ENCODE peak calls at places on chromosome 9, in four cellular contexts. One of them, this sample, is unnamed. For H3K4me1, the result is how much of the 10 kb centered on the place peaks cover.

GRCh38 chr9:86557063-86557766 is 203.0 kb upstream of the TUT7 start:
- DNase-seq in fibroblast of lung: peak
- DNase-seq in effector memory CD4-positive, alpha-beta T cell: no peak
- DNase-seq in body of pancreas: no peak
- DNase-seq in this sample: no peak

GRCh38 chr9:113756476-113757198 is 119.5 kb upstream of the ZNF618 start:
- DNase-seq in effector memory CD4-positive, alpha-beta T cell: no peak
- DNase-seq in fibroblast of lung: no peak
- DNase-seq in body of pancreas: no peak
- DNase-seq in this sample: no peak

GRCh38 chr9:131237311-131237710 is 39.0 kb downstream of the FAM78A start:
- DNase-seq in body of pancreas: no peak
- DNase-seq in fibroblast of lung: no peak
- DNase-seq in effector memory CD4-positive, alpha-beta T cell: no peak
- DNase-seq in this sample: no peak

GRCh38 chr9:83649080-83649479 is 26.1 kb downstream of the IDNK start:
- DNase-seq in effector memory CD4-positive, alpha-beta T cell: peak
- DNase-seq in fibroblast of lung: peak
- DNase-seq in body of pancreas: peak
- DNase-seq in this sample: peak

GRCh38 chr9:127318651-127319167 is 54.1 kb downstream of the GARNL3 start:
- DNase-seq in effector memory CD4-positive, alpha-beta T cell: no peak
- DNase-seq in fibroblast of lung: no peak
- DNase-seq in body of pancreas: no peak
- DNase-seq in this sample: no peak

GRCh38 chr9:81028504-81028903 is 660.8 kb downstream of the TLE1 start:
- DNase-seq in body of pancreas: no peak
- DNase-seq in effector memory CD4-positive, alpha-beta T cell: no peak
- DNase-seq in fibroblast of lung: peak
- DNase-seq in this sample: no peak

GRCh38 chr9:68755051-68755450 is 50.0 kb downstream of the PIP5K1B start:
- DNase-seq in effector memory CD4-positive, alpha-beta T cell: no peak
- DNase-seq in body of pancreas: no peak
- DNase-seq in fibroblast of lung: no peak
- DNase-seq in this sample: no peak

GRCh38 chr9:136750526-136750925 is 2.2 kb upstream of the LCN6 start:
- DNase-seq in effector memory CD4-positive, alpha-beta T cell: no peak
- DNase-seq in fibroblast of lung: no peak
- DNase-seq in body of pancreas: no peak
- DNase-seq in this sample: no peak

GRCh38 chr9:134411451-134412297 is 85.4 kb downstream of the RXRA start:
- DNase-seq in body of pancreas: no peak
- DNase-seq in fibroblast of lung: peak
- DNase-seq in effector memory CD4-positive, alpha-beta T cell: no peak
- DNase-seq in this sample: no peak

GRCh38 chr9:128943832-128944620 is 3.4 kb downstream of the DOLK start:
- DNase-seq in fibroblast of lung: no peak
- DNase-seq in body of pancreas: no peak
- DNase-seq in effector memory CD4-positive, alpha-beta T cell: no peak
- DNase-seq in this sample: no peak

GRCh38 chr9:128945798-128946501 is 1.5 kb downstream of the DOLK start:
- DNase-seq in effector memory CD4-positive, alpha-beta T cell: no peak
- DNase-seq in body of pancreas: no peak
- DNase-seq in fibroblast of lung: no peak
- DNase-seq in this sample: no peak

GRCh38 chr9:128947423-128948310 is at the start of the genes DOLK and NUP188:
- DNase-seq in fibroblast of lung: peak
- DNase-seq in body of pancreas: peak
- DNase-seq in effector memory CD4-positive, alpha-beta T cell: peak
- DNase-seq in this sample: peak

GRCh38 chr9:128946945-128947422 is 419 bp downstream of the DOLK start:
- DNase-seq in fibroblast of lung: peak
- DNase-seq in body of pancreas: peak
- DNase-seq in effector memory CD4-positive, alpha-beta T cell: no peak
- DNase-seq in this sample: no peak

DNA sequence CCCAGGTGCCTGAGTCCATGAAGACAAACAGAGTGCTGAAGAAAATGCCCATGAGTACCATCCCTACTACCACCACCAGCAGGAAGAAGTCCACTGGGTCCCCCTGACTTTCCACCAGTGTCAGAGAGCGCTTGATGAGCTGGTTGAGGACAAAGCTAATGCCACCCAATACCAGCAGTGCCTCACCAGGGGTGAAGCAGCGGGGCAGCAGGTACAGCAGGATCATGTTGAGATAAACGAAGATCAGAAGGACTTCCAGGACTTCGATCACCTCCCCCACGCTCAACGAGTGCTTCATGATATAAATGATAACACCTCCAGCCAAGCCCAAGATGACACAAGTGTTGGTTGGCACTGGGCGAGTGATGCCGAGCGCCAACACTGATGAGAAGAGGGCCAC is 859 bp downstream of the DOLK start:
- DNase-seq in effector memory CD4-positive, alpha-beta T cell: no peak
- DNase-seq in fibroblast of lung: no peak
- DNase-seq in body of pancreas: no peak
- DNase-seq in this sample: no peak
- H3K4me3 ChIP-seq in effector memory CD4-positive, alpha-beta T cell: peak
- H3K4me3 ChIP-seq in fibroblast of lung: peak
- H3K4me3 ChIP-seq in body of pancreas: no peak
- H3K4me3 ChIP-seq in this sample: peak

DNA sequence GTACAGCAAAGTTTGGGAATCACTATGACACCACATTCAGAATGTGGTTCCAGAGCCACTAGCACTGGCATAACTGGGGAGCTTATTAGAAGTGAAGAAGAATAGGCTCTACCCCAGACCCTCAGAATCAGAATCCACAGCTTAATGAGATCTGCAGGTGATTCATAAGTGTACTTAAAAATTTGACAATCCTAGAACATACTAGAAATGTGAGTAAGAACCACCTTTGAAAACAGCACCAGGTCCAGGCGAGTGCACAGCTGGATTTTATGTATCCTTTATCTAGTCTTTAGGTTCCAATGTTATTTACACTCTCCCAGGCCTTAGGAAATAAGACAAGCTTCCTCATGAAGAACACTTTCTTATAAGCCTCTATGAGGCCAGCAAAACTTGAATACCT is 149.0 kb downstream of the NFIB start:
- DNase-seq in fibroblast of lung: no peak
- DNase-seq in body of pancreas: no peak
- DNase-seq in effector memory CD4-positive, alpha-beta T cell: no peak
- DNase-seq in this sample: no peak
- H3K4me1 ChIP-seq in fibroblast of lung: under half
- H3K4me1 ChIP-seq in body of pancreas: under half
- H3K4me1 ChIP-seq in effector memory CD4-positive, alpha-beta T cell: under half
- H3K4me1 ChIP-seq in this sample: under half

GRCh38 chr9:34370970-34371880 is 5.5 kb downstream of the MYORG start:
- DNase-seq in fibroblast of lung: peak
- DNase-seq in body of pancreas: no peak
- DNase-seq in effector memory CD4-positive, alpha-beta T cell: no peak
- DNase-seq in this sample: no peak
- H3K4me3 ChIP-seq in fibroblast of lung: peak
- H3K4me3 ChIP-seq in body of pancreas: no peak
- H3K4me3 ChIP-seq in effector memory CD4-positive, alpha-beta T cell: no peak
- H3K4me3 ChIP-seq in this sample: no peak

GRCh38 chr9:99241106-99241505 is 19.0 kb downstream of the SEC61B start:
- DNase-seq in body of pancreas: no peak
- DNase-seq in fibroblast of lung: no peak
- DNase-seq in effector memory CD4-positive, alpha-beta T cell: no peak
- DNase-seq in this sample: no peak
- H3K4me1 ChIP-seq in body of pancreas: under half
- H3K4me1 ChIP-seq in fibroblast of lung: under half
- H3K4me1 ChIP-seq in effector memory CD4-positive, alpha-beta T cell: under half
- H3K4me1 ChIP-seq in this sample: under half

GRCh38 chr9:695252-695651 is 146.2 kb upstream of the DMRT1 start:
- DNase-seq in fibroblast of lung: no peak
- DNase-seq in body of pancreas: no peak
- DNase-seq in effector memory CD4-positive, alpha-beta T cell: no peak
- DNase-seq in this sample: no peak
- H3K4me3 ChIP-seq in fibroblast of lung: no peak
- H3K4me3 ChIP-seq in body of pancreas: no peak
- H3K4me3 ChIP-seq in effector memory CD4-positive, alpha-beta T cell: no peak
- H3K4me3 ChIP-seq in this sample: no peak

GRCh38 chr9:38046669-38047300 is 22.2 kb downstream of the SHB start:
- DNase-seq in fibroblast of lung: no peak
- DNase-seq in effector memory CD4-positive, alpha-beta T cell: no peak
- DNase-seq in body of pancreas: peak
- DNase-seq in this sample: no peak

GRCh38 chr9:38048319-38048969 is 20.6 kb downstream of the SHB start:
- DNase-seq in fibroblast of lung: peak
- DNase-seq in body of pancreas: no peak
- DNase-seq in effector memory CD4-positive, alpha-beta T cell: no peak
- DNase-seq in this sample: no peak

GRCh38 chr9:38044706-38045105 is 24.3 kb downstream of the SHB start:
- DNase-seq in effector memory CD4-positive, alpha-beta T cell: no peak
- DNase-seq in fibroblast of lung: no peak
- DNase-seq in body of pancreas: no peak
- DNase-seq in this sample: no peak

GRCh38 chr9:38043931-38044623 is 24.9 kb downstream of the SHB start:
- DNase-seq in effector memory CD4-positive, alpha-beta T cell: no peak
- DNase-seq in fibroblast of lung: no peak
- DNase-seq in body of pancreas: peak
- DNase-seq in this sample: no peak

GRCh38 chr9:38047301-38048251 is 21.5 kb downstream of the SHB start:
- DNase-seq in effector memory CD4-positive, alpha-beta T cell: no peak
- DNase-seq in body of pancreas: peak
- DNase-seq in fibroblast of lung: peak
- DNase-seq in this sample: peak
- H3K4me1 ChIP-seq in effector memory CD4-positive, alpha-beta T cell: under half
- H3K4me1 ChIP-seq in body of pancreas: half or more
- H3K4me1 ChIP-seq in fibroblast of lung: under half
- H3K4me1 ChIP-seq in this sample: under half

GRCh38 chr9:36813149-36813548 is 220.9 kb downstream of the PAX5 start:
- DNase-seq in fibroblast of lung: no peak
- DNase-seq in effector memory CD4-positive, alpha-beta T cell: no peak
- DNase-seq in body of pancreas: no peak
- DNase-seq in this sample: no peak
- H3K4me3 ChIP-seq in fibroblast of lung: no peak
- H3K4me3 ChIP-seq in effector memory CD4-positive, alpha-beta T cell: no peak
- H3K4me3 ChIP-seq in body of pancreas: no peak
- H3K4me3 ChIP-seq in this sample: no peak

DNA sequence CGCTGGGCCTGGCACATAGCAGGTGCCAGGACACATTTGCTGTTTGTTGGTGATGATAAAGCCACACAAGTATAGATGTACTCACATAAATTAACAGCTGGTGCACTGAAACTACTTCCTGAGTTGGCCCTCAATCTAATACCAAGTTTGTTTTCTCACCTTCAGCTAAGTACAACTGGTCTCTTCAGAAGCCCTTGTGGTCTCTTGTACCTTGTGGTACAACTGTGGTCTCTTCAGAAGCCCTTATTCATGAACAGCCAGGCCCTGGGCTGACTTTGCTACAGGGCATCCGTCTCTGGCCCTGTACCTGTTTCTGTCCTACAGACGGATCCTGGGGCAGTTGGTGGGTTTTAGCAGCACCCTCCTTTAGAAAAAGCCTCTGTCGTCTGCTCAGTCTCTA is 81.5 kb downstream of the DAB2IP start:
- DNase-seq in fibroblast of lung: no peak
- DNase-seq in body of pancreas: no peak
- DNase-seq in effector memory CD4-positive, alpha-beta T cell: no peak
- DNase-seq in this sample: no peak
- H3K4me1 ChIP-seq in fibroblast of lung: under half
- H3K4me1 ChIP-seq in body of pancreas: under half
- H3K4me1 ChIP-seq in effector memory CD4-positive, alpha-beta T cell: under half
- H3K4me1 ChIP-seq in this sample: under half

GRCh38 chr9:129336130-129336528 is 158.1 kb upstream of the IER5L start:
- DNase-seq in fibroblast of lung: no peak
- DNase-seq in effector memory CD4-positive, alpha-beta T cell: no peak
- DNase-seq in body of pancreas: no peak
- DNase-seq in this sample: no peak

GRCh38 chr9:129338701-129339445 is 160.8 kb upstream of the IER5L start:
- DNase-seq in body of pancreas: no peak
- DNase-seq in effector memory CD4-positive, alpha-beta T cell: no peak
- DNase-seq in fibroblast of lung: no peak
- DNase-seq in this sample: no peak

GRCh38 chr9:129335456-129336129 is 157.5 kb upstream of the IER5L start:
- DNase-seq in effector memory CD4-positive, alpha-beta T cell: no peak
- DNase-seq in fibroblast of lung: no peak
- DNase-seq in body of pancreas: peak
- DNase-seq in this sample: no peak

GRCh38 chr9:129336601-129337286 is 158.7 kb upstream of the IER5L start:
- DNase-seq in fibroblast of lung: peak
- DNase-seq in body of pancreas: no peak
- DNase-seq in effector memory CD4-positive, alpha-beta T cell: no peak
- DNase-seq in this sample: no peak

GRCh38 chr9:129337287-129338140 is 159.5 kb upstream of the IER5L start:
- DNase-seq in effector memory CD4-positive, alpha-beta T cell: no peak
- DNase-seq in fibroblast of lung: no peak
- DNase-seq in body of pancreas: no peak
- DNase-seq in this sample: no peak
- H3K4me3 ChIP-seq in effector memory CD4-positive, alpha-beta T cell: peak
- H3K4me3 ChIP-seq in fibroblast of lung: peak
- H3K4me3 ChIP-seq in body of pancreas: no peak
- H3K4me3 ChIP-seq in this sample: peak

GRCh38 chr9:23820731-23821399 is 5.2 kb downstream of the ELAVL2 start:
- DNase-seq in fibroblast of lung: no peak
- DNase-seq in effector memory CD4-positive, alpha-beta T cell: no peak
- DNase-seq in body of pancreas: no peak
- DNase-seq in this sample: no peak

GRCh38 chr9:23821400-23822181 is 4.4 kb downstream of the ELAVL2 start:
- DNase-seq in effector memory CD4-positive, alpha-beta T cell: no peak
- DNase-seq in body of pancreas: peak
- DNase-seq in fibroblast of lung: no peak
- DNase-seq in this sample: no peak

GRCh38 chr9:23825143-23825531 is 903 bp downstream of the ELAVL2 start:
- DNase-seq in effector memory CD4-positive, alpha-beta T cell: no peak
- DNase-seq in body of pancreas: no peak
- DNase-seq in fibroblast of lung: no peak
- DNase-seq in this sample: no peak

GRCh38 chr9:23824241-23825142 is 1.5 kb downstream of the ELAVL2 start:
- DNase-seq in fibroblast of lung: no peak
- DNase-seq in effector memory CD4-positive, alpha-beta T cell: no peak
- DNase-seq in body of pancreas: no peak
- DNase-seq in this sample: no peak

GRCh38 chr9:23822331-23823169 is 3.5 kb downstream of the ELAVL2 start:
- DNase-seq in fibroblast of lung: no peak
- DNase-seq in effector memory CD4-positive, alpha-beta T cell: no peak
- DNase-seq in body of pancreas: no peak
- DNase-seq in this sample: no peak
- H3K4me1 ChIP-seq in fibroblast of lung: under half
- H3K4me1 ChIP-seq in effector memory CD4-positive, alpha-beta T cell: under half
- H3K4me1 ChIP-seq in body of pancreas: under half
- H3K4me1 ChIP-seq in this sample: under half

This sample was measured in iPS DF 6.9.